ENCODE peak calls at places on chromosome 4, in seven cellular contexts. O is upper lobe of left lung, A is suprapubic skin, N is sigmoid colon, M is A549, K is transverse colon, F is HepG2. W is an unnamed sample.

GRCh38 chr4:166422475-166422874 is 549.4 kb downstream of the TLL1 start:
- DNase-seq in O (no peak), A (no peak), N (no peak), M (no peak), K (no peak), F (no peak), W (no peak)

GRCh38 chr4:57911203-57911602 is 801.0 kb upstream of the IGFBP7 start:
- DNase-seq in O (no peak), A (no peak), N (no peak), M (no peak), K (no peak), F (no peak), W (no peak)

GRCh38 chr4:37953620-37954325 is 6.4 kb upstream of the PTTG2 start:
- DNase-seq in O (no peak), A (no peak), N (no peak), M (no peak), K (no peak), F (peak), W (no peak)

GRCh38 chr4:174119818-174120217 is 163.6 kb downstream of the FBXO8 start:
- DNase-seq in O (no peak), A (no peak), N (no peak), M (no peak), K (no peak), F (no peak), W (no peak)

GRCh38 chr4:151581575-151581974 is 172.6 kb downstream of the FHIP1A start:
- DNase-seq in O (no peak), A (no peak), N (no peak), M (no peak), K (no peak), F (no peak), W (no peak)

GRCh38 chr4:159296061-159296460 is 193.2 kb downstream of the RAPGEF2 start:
- DNase-seq in O (no peak), A (no peak), N (no peak), M (no peak), K (no peak), F (peak), W (no peak)

GRCh38 chr4:169993531-169993930 is 32.7 kb downstream of the MFAP3L start:
- DNase-seq in O (no peak), A (no peak), N (no peak), M (no peak), K (no peak), F (no peak), W (no peak)

GRCh38 chr4:170030121-170030520 is 3.9 kb upstream of the MFAP3L start:
- DNase-seq in O (no peak), A (no peak), N (no peak), M (no peak), K (no peak), F (no peak), W (no peak)

GRCh38 chr4:160026720-160027119 is 923.8 kb downstream of the RAPGEF2 start:
- DNase-seq in O (no peak), A (no peak), N (no peak), M (peak), K (no peak), F (no peak), W (no peak)

GRCh38 chr4:13694256-13694655 is 66.7 kb upstream of the BOD1L1 start:
- DNase-seq in O (no peak), A (no peak), N (no peak), M (no peak), K (no peak), F (no peak), W (no peak)

GRCh38 chr4:144399927-144400326 is 246.0 kb upstream of the HHIP start:
- DNase-seq in O (no peak), A (no peak), N (no peak), M (peak), K (no peak), F (no peak), W (no peak)

GRCh38 chr4:123478859-123479345 is 82.3 kb downstream of the SPRY1 start:
- DNase-seq in O (no peak), A (no peak), N (no peak), M (no peak), K (peak), F (peak), W (peak)

GRCh38 chr4:27009539-27009938 is 148.9 kb downstream of the STIM2 start:
- DNase-seq in O (no peak), A (no peak), N (no peak), M (no peak), K (no peak), F (no peak), W (no peak)

GRCh38 chr4:94550352-94550751 is 98.6 kb downstream of the PDLIM5 start:
- DNase-seq in O (no peak), A (no peak), N (no peak), M (no peak), K (no peak), F (no peak), W (no peak)

GRCh38 chr4:136865591-136865990 is 666.7 kb downstream of the PCDH18 start:
- DNase-seq in O (no peak), A (no peak), N (no peak), M (no peak), K (no peak), F (no peak), W (no peak)

GRCh38 chr4:43282534-43282933 is 390.0 kb downstream of the GRXCR1 start:
- DNase-seq in O (no peak), A (no peak), N (no peak), M (no peak), K (no peak), F (no peak), W (no peak)

GRCh38 chr4:3868146-3868840 is 102.1 kb downstream of the ADRA2C start:
- DNase-seq in O (no peak), A (peak), N (peak), M (no peak), K (no peak), F (no peak), W (no peak)

GRCh38 chr4:6362896-6363295 is 93.2 kb downstream of the WFS1 start:
- DNase-seq in O (no peak), A (no peak), N (no peak), M (no peak), K (no peak), F (peak), W (no peak)

GRCh38 chr4:154045086-154045485 is 256.2 kb upstream of the SFRP2 start:
- DNase-seq in O (no peak), A (no peak), N (no peak), M (no peak), K (no peak), F (no peak), W (no peak)

GRCh38 chr4:68963389-68963788 is 11.8 kb upstream of the UGT2A3 start:
- DNase-seq in O (no peak), A (no peak), N (no peak), M (no peak), K (peak), F (no peak), W (no peak)

GRCh38 chr4:53706422-53707032 is 115.2 kb upstream of the LNX1 start:
- DNase-seq in O (no peak), A (no peak), N (no peak), M (peak), K (no peak), F (peak), W (no peak)

GRCh38 chr4:153413827-153414226 is 52.3 kb upstream of the TMEM131L start:
- DNase-seq in O (no peak), A (no peak), N (no peak), M (no peak), K (no peak), F (no peak), W (no peak)

GRCh38 chr4:152536545-152537182 is 772 bp upstream of the FBXW7 start:
- DNase-seq in O (no peak), A (no peak), N (no peak), M (peak), K (peak), F (peak), W (no peak)

GRCh38 chr4:3807861-3808521 is 41.8 kb downstream of the ADRA2C start:
- DNase-seq in O (no peak), A (no peak), N (no peak), M (no peak), K (no peak), F (no peak), W (no peak)

GRCh38 chr4:95540227-95540626 is 8.5 kb downstream of the UNC5C start:
- DNase-seq in O (no peak), A (no peak), N (no peak), M (no peak), K (no peak), F (no peak), W (no peak)

GRCh38 chr4:60500860-60501259 is 699.3 kb upstream of the ADGRL3 start:
- DNase-seq in O (no peak), A (no peak), N (no peak), M (no peak), K (no peak), F (no peak), W (no peak)

GRCh38 chr4:126991965-126992364 is 640.8 kb upstream of the INTU start:
- DNase-seq in O (no peak), A (no peak), N (no peak), M (no peak), K (no peak), F (no peak), W (no peak)

GRCh38 chr4:176014583-176015108 is 51.0 kb upstream of the WDR17 start:
- DNase-seq in O (no peak), A (no peak), N (no peak), M (no peak), K (no peak), F (no peak), W (no peak)

GRCh38 chr4:147732516-147733193 is 767 bp downstream of the ARHGAP10 start:
- DNase-seq in O (no peak), A (no peak), N (peak), M (peak), K (peak), F (no peak), W (no peak)

GRCh38 chr4:108940086-108941033 is 177.5 kb upstream of the ETNPPL start:
- DNase-seq in O (no peak), A (no peak), N (no peak), M (no peak), K (no peak), F (no peak), W (no peak)
- H3K27ac ChIP-seq in O (no peak), A (no peak), N (no peak), M (no peak), K (no peak), F (no peak), W (no peak)

GRCh38 chr4:184534511-184535391 is 60.4 kb upstream of the IRF2 start:
- DNase-seq in O (no peak), A (no peak), N (no peak), M (no peak), K (no peak), F (peak), W (no peak)

GRCh38 chr4:184536070-184536880 is 61.9 kb upstream of the IRF2 start:
- DNase-seq in O (no peak), A (no peak), N (no peak), M (no peak), K (peak), F (no peak), W (no peak)

GRCh38 chr4:184538023-184538599 is 63.8 kb upstream of the IRF2 start:
- DNase-seq in O (no peak), A (peak), N (peak), M (peak), K (peak), F (peak), W (peak)

GRCh38 chr4:184536881-184537248 is 62.5 kb upstream of the IRF2 start:
- DNase-seq in O (no peak), A (no peak), N (no peak), M (no peak), K (no peak), F (no peak), W (no peak)

DNA sequence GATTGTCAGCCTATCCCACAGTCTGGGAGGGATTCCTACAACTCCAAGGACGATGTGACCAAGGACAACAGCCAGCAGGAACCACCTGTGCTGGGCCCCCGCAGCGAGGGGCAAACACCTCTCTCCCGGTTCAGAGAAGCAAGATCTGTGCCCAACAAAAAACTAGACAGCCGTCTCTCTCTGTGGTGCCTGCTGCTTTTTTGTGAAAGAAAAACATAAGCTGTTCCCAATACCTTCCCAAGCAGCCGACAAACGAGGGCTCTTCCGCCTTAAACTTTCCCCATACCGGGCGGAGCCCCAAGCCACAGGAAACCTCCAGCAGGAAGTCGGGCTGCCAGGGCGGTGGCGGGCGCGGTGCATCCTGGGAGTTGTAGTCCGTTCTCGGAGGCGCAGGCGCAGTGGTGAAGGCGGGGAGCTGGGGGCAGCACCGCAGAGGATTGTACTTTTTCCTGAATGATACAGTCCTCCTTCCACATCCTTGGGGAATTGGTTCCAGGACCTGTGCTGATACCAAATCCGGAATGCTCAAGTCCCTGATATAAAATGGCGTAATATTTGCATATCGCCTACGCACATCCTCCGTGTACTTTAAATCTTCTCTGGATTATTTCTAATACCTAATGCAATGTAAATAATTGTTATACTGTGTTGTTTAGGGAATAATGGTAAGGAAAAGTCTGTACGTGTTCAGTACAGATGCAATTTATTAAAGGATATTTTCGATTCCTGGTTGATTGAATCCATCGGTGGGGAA is 63.1 kb upstream of the IRF2 start:
- DNase-seq in O (peak), A (peak), N (peak), M (peak), K (peak), F (peak), W (peak)
- TF ChIP-seq POLR2A in O (peak), A (peak), N (peak), M (peak), K (peak), F (peak), W (peak)

DNA sequence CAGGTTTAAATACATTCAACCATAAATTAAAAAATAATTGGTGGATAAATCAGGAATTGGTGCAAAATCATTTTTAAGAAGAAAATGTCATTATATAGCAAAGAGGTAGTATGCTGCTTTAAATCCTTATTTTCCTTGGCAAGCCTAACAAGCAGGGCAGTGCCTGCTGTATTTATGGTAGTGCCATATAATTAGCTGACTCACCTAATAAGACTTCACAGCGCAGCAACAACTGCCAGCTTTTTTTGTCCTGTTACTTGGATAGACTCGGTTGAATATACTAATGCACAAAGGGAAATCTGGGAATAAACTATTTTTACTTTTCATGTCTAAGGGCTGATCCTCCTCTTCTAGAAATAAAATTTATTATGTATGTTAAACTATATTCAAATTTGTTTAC is 99.1 kb downstream of the SNCA start:
- DNase-seq in O (no peak), A (no peak), N (no peak), M (no peak), K (no peak), F (no peak), W (no peak)
- TF ChIP-seq EP300 in O (no peak), A (no peak), N (no peak), M (no peak), K (no peak), F (no peak), W (no peak)

GRCh38 chr4:106149911-106150310 is 166.1 kb downstream of the TBCK start:
- DNase-seq in O (no peak), A (no peak), N (no peak), M (no peak), K (no peak), F (no peak), W (no peak)
- H3K27ac ChIP-seq in O (no peak), A (no peak), N (no peak), M (no peak), K (no peak), F (no peak), W (no peak)

GRCh38 chr4:186887211-186887785 is 163.6 kb upstream of the FAT1 start:
- DNase-seq in O (no peak), A (no peak), N (no peak), M (no peak), K (no peak), F (no peak), W (no peak)
- TF ChIP-seq POLR2A in O (no peak), A (no peak), N (no peak), M (no peak), K (no peak), F (no peak), W (no peak)

DNA sequence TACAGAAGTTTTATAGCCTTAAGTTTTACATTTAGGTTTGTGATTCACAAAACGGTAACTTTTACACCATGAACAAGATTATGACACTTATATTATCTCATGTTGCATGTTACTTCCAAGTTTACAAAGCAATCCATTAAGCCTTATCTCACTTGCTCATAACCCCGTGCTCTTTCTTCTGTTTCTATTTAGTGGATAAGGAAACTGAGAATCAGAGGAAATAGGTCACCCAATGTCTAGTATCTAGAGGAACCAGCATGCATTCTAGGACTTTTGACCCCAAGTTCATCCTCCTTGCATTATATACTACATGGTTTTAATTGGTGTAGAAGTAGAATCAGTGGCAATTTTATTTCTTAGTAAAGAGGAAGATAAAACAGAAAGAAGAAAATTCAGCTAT is 67.0 kb upstream of the ANXA3 start:
- DNase-seq in O (no peak), A (no peak), N (no peak), M (no peak), K (no peak), F (no peak), W (no peak)
- TF ChIP-seq EP300 in O (no peak), A (no peak), N (no peak), M (no peak), K (no peak), F (no peak), W (no peak)

GRCh38 chr4:83219344-83219990 is 65.1 kb downstream of the COQ2 start:
- DNase-seq in O (no peak), A (no peak), N (no peak), M (no peak), K (peak), F (no peak), W (peak)
- H3K27ac ChIP-seq in O (no peak), A (no peak), N (no peak), M (no peak), K (peak), F (no peak), W (peak)

GRCh38 chr4:8469550-8469949 is 29.0 kb downstream of the TRMT44 start:
- DNase-seq in O (peak), A (no peak), N (no peak), M (no peak), K (no peak), F (no peak), W (no peak)
- TF ChIP-seq POLR2A in O (no peak), A (no peak), N (no peak), M (no peak), K (no peak), F (no peak), W (no peak)

GRCh38 chr4:20338841-20339240 is 87.1 kb downstream of the SLIT2 start:
- DNase-seq in O (no peak), A (no peak), N (no peak), M (no peak), K (no peak), F (no peak), W (no peak)

GRCh38 chr4:20337261-20337664 is 85.6 kb downstream of the SLIT2 start:
- DNase-seq in O (no peak), A (no peak), N (no peak), M (no peak), K (no peak), F (no peak), W (no peak)

GRCh38 chr4:20341121-20341758 is 89.5 kb downstream of the SLIT2 start:
- DNase-seq in O (no peak), A (no peak), N (no peak), M (no peak), K (no peak), F (no peak), W (no peak)
- TF ChIP-seq EP300 in O (no peak), A (no peak), N (no peak), M (no peak), K (no peak), F (no peak), W (no peak)

GRCh38 chr4:74095886-74096264 is 3.1 kb downstream of the CXCL2 start:
- DNase-seq in O (no peak), A (no peak), N (no peak), M (no peak), K (no peak), F (no peak), W (no peak)
- H3K27ac ChIP-seq in O (no peak), A (no peak), N (no peak), M (peak), K (peak), F (no peak), W (peak)

W was measured in stomach.